ENCODE peak calls at places on chromosomes 12 and 14, in six cellular contexts. F is AG09319; B is adipocyte; C is amygdala; A is activated CD4-positive, alpha-beta T cell treated with anti-CD3 and anti-CD28 coated beads for 36 hours; P is GM13976. S is an unnamed sample.

GRCh38 chr14:71300474-71301359 is 393.5 kb downstream of the PCNX1 start:
- DNase-seq in F (no peak), B (peak), C (no peak), A (no peak), P (no peak), S (no peak)

GRCh38 chr14:97319691-97320090 is 522.5 kb downstream of the VRK1 start:
- DNase-seq in F (no peak), B (no peak), C (no peak), A (no peak), P (no peak), S (no peak)

GRCh38 chr12:96421014-96421413 is 20.8 kb upstream of the CDK17 start:
- DNase-seq in F (no peak), B (no peak), C (no peak), A (peak), P (no peak), S (no peak)

GRCh38 chr12:104638760-104639319 is 182.1 kb downstream of the CHST11 start:
- DNase-seq in F (no peak), B (no peak), C (no peak), A (no peak), P (no peak), S (no peak)

GRCh38 chr14:92321701-92322100 is 1.3 kb upstream of the SLC24A4 start:
- DNase-seq in F (no peak), B (no peak), C (no peak), A (no peak), P (no peak), S (no peak)

GRCh38 chr12:109134186-109134917 is 18.0 kb downstream of the ACACB start:
- DNase-seq in F (peak), B (peak), C (no peak), A (peak), P (peak), S (no peak)

GRCh38 chr12:122182887-122183587 is at the start of gene LRRC43:
- DNase-seq in F (no peak), B (peak), C (no peak), A (peak), P (peak), S (no peak)

GRCh38 chr12:17301544-17301943 is 695.6 kb upstream of the LMO3 start:
- DNase-seq in F (no peak), B (no peak), C (no peak), A (no peak), P (no peak), S (no peak)

GRCh38 chr14:102554835-102555819 is 37.3 kb upstream of the RCOR1 start:
- DNase-seq in F (no peak), B (peak), C (no peak), A (peak), P (peak), S (no peak)

GRCh38 chr12:32477714-32478113 is 78.4 kb downstream of the FGD4 start:
- DNase-seq in F (no peak), B (no peak), C (no peak), A (no peak), P (no peak), S (no peak)

GRCh38 chr14:61876362-61877049 is 114.3 kb downstream of the SNAPC1 start:
- DNase-seq in F (no peak), B (no peak), C (no peak), A (no peak), P (no peak), S (no peak)

GRCh38 chr12:43143278-43143677 is 408.7 kb downstream of the ADAMTS20 start:
- DNase-seq in F (no peak), B (no peak), C (no peak), A (no peak), P (no peak), S (no peak)

GRCh38 chr12:33575346-33575745 is 135.7 kb upstream of the SYT10 start:
- DNase-seq in F (no peak), B (no peak), C (no peak), A (no peak), P (no peak), S (no peak)